ENCODE peak calls at places on chromosomes 3 and 15, in four cellular contexts. N, R, A and P are unnamed samples. For H3K9me3, the result is how much of the 10 kb centered on the place peaks cover.

GRCh38 chr3:24523195-24523594 is 28.5 kb upstream of the THRB start:
- DNase-seq in N (no peak), R (no peak), A (no peak), P (no peak)

GRCh38 chr3:128619146-128619890 is 31.3 kb downstream of the RPN1 start:
- DNase-seq in N (no peak), R (no peak), A (no peak), P (no peak)

GRCh38 chr3:176867681-176868663 is 329.3 kb downstream of the TBL1XR1 start:
- DNase-seq in N (no peak), R (peak), A (peak), P (peak)

GRCh38 chr3:125150525-125151436 is 61.8 kb downstream of the SLC12A8 start:
- DNase-seq in N (peak), R (peak), A (peak), P (peak)

GRCh38 chr15:48515497-48515896 is 130.0 kb downstream of the FBN1 start:
- DNase-seq in N (no peak), R (no peak), A (no peak), P (no peak)

GRCh38 chr3:143150979-143151726 is 31.6 kb downstream of the CHST2 start:
- DNase-seq in N (no peak), R (no peak), A (no peak), P (no peak)

GRCh38 chr15:96369825-96370621 is 39.5 kb downstream of the NR2F2 start:
- DNase-seq in N (no peak), R (no peak), A (no peak), P (no peak)

GRCh38 chr3:32481791-32482631 is 20.6 kb downstream of the CMTM6 start:
- DNase-seq in N (no peak), R (no peak), A (no peak), P (no peak)

GRCh38 chr3:42847731-42848130 is 27.9 kb downstream of the CYP8B1 start:
- DNase-seq in N (no peak), R (no peak), A (no peak), P (no peak)

GRCh38 chr15:91469627-91470567 is 369.8 kb downstream of the SV2B start:
- DNase-seq in N (peak), R (peak), A (peak), P (peak)

GRCh38 chr15:79091204-79091867 is 756 bp upstream of the RASGRF1 start:
- DNase-seq in N (no peak), R (no peak), A (no peak), P (no peak)

GRCh38 chr3:94440767-94441493 is 378.1 kb downstream of the NSUN3 start:
- DNase-seq in N (no peak), R (no peak), A (no peak), P (no peak)

GRCh38 chr3:157594413-157594812 is 91.2 kb upstream of the VEPH1 start:
- DNase-seq in N (no peak), R (no peak), A (no peak), P (no peak)

GRCh38 chr15:58518626-58519025 is 86.8 kb downstream of the LIPC start:
- DNase-seq in N (no peak), R (no peak), A (no peak), P (no peak)

GRCh38 chr15:28024889-28025250 is 74.2 kb downstream of the OCA2 start:
- DNase-seq in N (no peak), R (no peak), A (no peak), P (no peak)

GRCh38 chr15:76330281-76330680 is 6.3 kb upstream of the ISL2 start:
- DNase-seq in N (no peak), R (peak), A (peak), P (no peak)

GRCh38 chr15:93420050-93420452 is 331.0 kb upstream of the RGMA start:
- DNase-seq in N (no peak), R (no peak), A (no peak), P (no peak)

GRCh38 chr3:177284383-177284881 is 87.2 kb upstream of the TBL1XR1 start:
- DNase-seq in N (peak), R (peak), A (peak), P (peak)

GRCh38 chr15:69629631-69630161 is 177.1 kb downstream of the RPLP1 start:
- DNase-seq in N (no peak), R (no peak), A (no peak), P (no peak)

GRCh38 chr3:73622135-73622534 is 2.6 kb downstream of the PDZRN3 start:
- DNase-seq in N (no peak), R (peak), A (peak), P (no peak)

GRCh38 chr3:44862221-44862637 is 517 bp downstream of the TMEM42 start:
- DNase-seq in N (no peak), R (no peak), A (no peak), P (no peak)

GRCh38 chr3:16148783-16149182 is 25.7 kb upstream of the GALNT15 start:
- DNase-seq in N (no peak), R (peak), A (peak), P (no peak)

GRCh38 chr3:43423142-43423541 is 136.8 kb downstream of the SNRK start:
- DNase-seq in N (no peak), R (peak), A (peak), P (no peak)

GRCh38 chr15:66215811-66216210 is 37.7 kb downstream of the MEGF11 start:
- DNase-seq in N (no peak), R (no peak), A (no peak), P (no peak)

GRCh38 chr3:125098929-125099328 is 43.1 kb upstream of the HEG1 start:
- DNase-seq in N (no peak), R (no peak), A (no peak), P (no peak)

GRCh38 chr3:87161486-87161885 is 65.6 kb upstream of the CHMP2B start:
- DNase-seq in N (no peak), R (no peak), A (no peak), P (no peak)

GRCh38 chr3:30399394-30400181 is 206.8 kb upstream of the TGFBR2 start:
- DNase-seq in N (no peak), R (no peak), A (no peak), P (no peak)

GRCh38 chr15:86711476-86711875 is 631.8 kb downstream of the AGBL1 start:
- DNase-seq in N (no peak), R (no peak), A (no peak), P (no peak)

GRCh38 chr3:41997702-41998551 is 36.0 kb upstream of the ULK4 start:
- DNase-seq in N (no peak), R (no peak), A (no peak), P (no peak)

GRCh38 chr3:161409858-161410257 is 38.5 kb upstream of the SPTSSB start:
- DNase-seq in N (no peak), R (no peak), A (no peak), P (no peak)

GRCh38 chr3:178826437-178827010 is 245.1 kb downstream of the ZMAT3 start:
- DNase-seq in N (no peak), R (no peak), A (no peak), P (no peak)

GRCh38 chr3:124632566-124633140 is 97.6 kb upstream of the UMPS start:
- DNase-seq in N (no peak), R (no peak), A (no peak), P (no peak)

GRCh38 chr3:197328198-197328597 is 29.8 kb upstream of the DLG1 start:
- DNase-seq in N (no peak), R (no peak), A (no peak), P (no peak)

GRCh38 chr3:107068980-107069379 is 308.3 kb upstream of the CCDC54 start:
- DNase-seq in N (no peak), R (no peak), A (no peak), P (no peak)

GRCh38 chr3:167740961-167741587 is 5.6 kb downstream of the SERPINI1 start:
- DNase-seq in N (peak), R (peak), A (no peak), P (no peak)

GRCh38 chr3:12556723-12557471 is at the start of gene MKRN2:
- DNase-seq in N (peak), R (peak), A (peak), P (peak)

GRCh38 chr3:72418149-72418686 is 430.0 kb downstream of the SHQ1 start:
- DNase-seq in N (no peak), R (no peak), A (no peak), P (no peak)
- H3K9me3 ChIP-seq in N (under half), R (under half), A (under half), P (under half)

GRCh38 chr3:195239121-195239520 is 31.8 kb downstream of the XXYLT1 start:
- DNase-seq in N (no peak), R (no peak), A (no peak), P (peak)
- TF ChIP-seq CTCF in N (no peak), R (no peak), A (no peak), P (no peak)

GRCh38 chr3:101300073-101300472 is 20.3 kb downstream of the IMPG2 start:
- DNase-seq in N (no peak), R (no peak), A (no peak), P (no peak)

GRCh38 chr3:101303089-101303731 is 17.2 kb downstream of the IMPG2 start:
- DNase-seq in N (no peak), R (no peak), A (no peak), P (no peak)

GRCh38 chr3:101303836-101304235 is 16.5 kb downstream of the IMPG2 start:
- DNase-seq in N (no peak), R (no peak), A (no peak), P (no peak)
- H3K9me3 ChIP-seq in N (under half), R (under half), A (under half), P (under half)

GRCh38 chr3:181326637-181327223 is 337.2 kb upstream of the DNAJC19 start:
- DNase-seq in N (no peak), R (peak), A (no peak), P (no peak)
- TF ChIP-seq CTCF in N (peak), R (peak), A (no peak), P (peak)

GRCh38 chr3:113310960-113311359 is 99.6 kb downstream of the BOC start:
- DNase-seq in N (no peak), R (no peak), A (no peak), P (no peak)
- H3K9me3 ChIP-seq in N (under half), R (under half), A (under half), P (under half)

GRCh38 chr3:164393171-164393570 is 685.1 kb downstream of the SI start:
- DNase-seq in N (no peak), R (no peak), A (no peak), P (no peak)

GRCh38 chr3:164387236-164387635 is 691.1 kb downstream of the SI start:
- DNase-seq in N (no peak), R (no peak), A (no peak), P (no peak)

GRCh38 chr3:164390046-164390445 is 688.2 kb downstream of the SI start:
- DNase-seq in N (no peak), R (no peak), A (no peak), P (no peak)
- TF ChIP-seq CTCF in N (no peak), R (no peak), A (no peak), P (no peak)